ENCODE peak calls at places on chromosomes 1 and 21, in seven cellular contexts. M, Z, S, T, L, A and X are unnamed samples.

GRCh38 chr1:84260852-84261518 is 40.5 kb upstream of the SAMD13 start:
- DNase-seq in M (no peak), Z (no peak), S (no peak), T (no peak), L (no peak), A (no peak), X (no peak)

GRCh38 chr1:154410185-154410827 is 5.2 kb downstream of the IL6R start:
- DNase-seq in M (no peak), Z (no peak), S (no peak), T (no peak), L (no peak), A (no peak), X (peak; percentile 37)

GRCh38 chr1:100353988-100354387 is 1.7 kb downstream of the CDC14A start:
- DNase-seq in M (no peak), Z (peak; percentile 68), S (no peak), T (no peak), L (no peak), A (peak; percentile 47), X (no peak)

GRCh38 chr1:32753532-32754281 is 51.1 kb upstream of the SYNC start:
- DNase-seq in M (peak; percentile 66), Z (peak; percentile 35), S (peak; percentile 69), T (peak; percentile 53), L (peak; percentile 75), A (no peak), X (peak; percentile 78)

GRCh38 chr1:93317207-93317606 is 28.5 kb upstream of the DR1 start:
- DNase-seq in M (no peak), Z (no peak), S (no peak), T (no peak), L (no peak), A (no peak), X (no peak)

GRCh38 chr1:84963021-84963420 is 33.9 kb downstream of the MCOLN2 start:
- DNase-seq in M (no peak), Z (no peak), S (no peak), T (no peak), L (no peak), A (no peak), X (no peak)

GRCh38 chr21:31658053-31658452 is 1.4 kb upstream of the SOD1 start:
- DNase-seq in M (no peak), Z (no peak), S (no peak), T (no peak), L (no peak), A (no peak), X (no peak)

GRCh38 chr1:22210176-22210575 is 67.3 kb upstream of the WNT4 start:
- DNase-seq in M (no peak), Z (no peak), S (no peak), T (no peak), L (no peak), A (no peak), X (peak; percentile 40)

GRCh38 chr1:116195077-116195868 is 84.1 kb downstream of the MAB21L3 start:
- DNase-seq in M (no peak), Z (no peak), S (no peak), T (no peak), L (no peak), A (no peak), X (no peak)

GRCh38 chr1:85321237-85321964 is 45.0 kb upstream of the BCL10 start:
- DNase-seq in M (peak; percentile 43), Z (peak; percentile 83), S (no peak), T (peak; percentile 44), L (no peak), A (no peak), X (no peak)

GRCh38 chr1:55481634-55482033 is 266.5 kb upstream of the USP24 start:
- DNase-seq in M (no peak), Z (peak; percentile 46), S (no peak), T (no peak), L (no peak), A (no peak), X (no peak)

GRCh38 chr1:40381268-40382109 is 8.0 kb downstream of the SMAP2 start:
- DNase-seq in M (no peak), Z (no peak), S (no peak), T (peak; percentile 78), L (peak; percentile 83), A (no peak), X (no peak)

GRCh38 chr1:85200870-85201339 is at the start of gene SYDE2:
- DNase-seq in M (peak; percentile 75), Z (peak; percentile 70), S (peak; percentile 53), T (peak; percentile 76), L (peak; percentile 85), A (peak; percentile 82), X (peak; percentile 71)

GRCh38 chr1:36540056-36540455 is 57.3 kb upstream of the CSF3R start:
- DNase-seq in M (no peak), Z (no peak), S (no peak), T (no peak), L (no peak), A (no peak), X (no peak)

GRCh38 chr1:236067854-236068454 is 3.1 kb upstream of the NID1 start:
- DNase-seq in M (peak; percentile 81), Z (no peak), S (no peak), T (no peak), L (no peak), A (no peak), X (no peak)

GRCh38 chr1:16724718-16725438 is 15.4 kb upstream of the RNU1-4 start:
- DNase-seq in M (no peak), Z (no peak), S (no peak), T (peak; percentile 15), L (no peak), A (no peak), X (peak; percentile 71)

GRCh38 chr1:26282694-26283019 is 2.8 kb downstream of the SH3BGRL3 start:
- DNase-seq in M (no peak), Z (no peak), S (no peak), T (no peak), L (no peak), A (no peak), X (no peak)

GRCh38 chr21:36474591-36474990 is 5.3 kb downstream of the CLDN14 start:
- DNase-seq in M (no peak), Z (no peak), S (no peak), T (no peak), L (no peak), A (no peak), X (no peak)

GRCh38 chr1:32685498-32685897 is 17.1 kb downstream of the SYNC start:
- DNase-seq in M (no peak), Z (no peak), S (no peak), T (no peak), L (no peak), A (no peak), X (no peak)

GRCh38 chr1:165605246-165605645 is 25.8 kb upstream of the MGST3 start:
- DNase-seq in M (no peak), Z (no peak), S (no peak), T (no peak), L (no peak), A (no peak), X (no peak)

GRCh38 chr1:186502087-186502486 is 41.2 kb upstream of the PDC start:
- DNase-seq in M (no peak), Z (peak; percentile 73), S (no peak), T (no peak), L (no peak), A (no peak), X (no peak)

GRCh38 chr1:28339551-28339950 is 10.7 kb downstream of the MED18 start:
- DNase-seq in M (no peak), Z (no peak), S (no peak), T (no peak), L (no peak), A (no peak), X (no peak)

GRCh38 chr21:16908087-16908486 is 604.8 kb upstream of the CXADR start:
- DNase-seq in M (no peak), Z (peak; percentile 62), S (no peak), T (no peak), L (no peak), A (no peak), X (no peak)

GRCh38 chr1:924619-925323 is 1.0 kb downstream of the SAMD11 start:
- DNase-seq in M (no peak), Z (peak; percentile 56), S (no peak), T (no peak), L (no peak), A (no peak), X (no peak)

GRCh38 chr1:214404571-214405213 is 123.7 kb downstream of the SMYD2 start:
- DNase-seq in M (peak; percentile 32), Z (no peak), S (no peak), T (no peak), L (peak; percentile 36), A (no peak), X (no peak)

GRCh38 chr21:40671721-40672120 is 175.2 kb downstream of the DSCAM start:
- DNase-seq in M (no peak), Z (peak; percentile 3), S (no peak), T (no peak), L (no peak), A (no peak), X (no peak)

GRCh38 chr1:3742439-3743298 is 9.6 kb upstream of the CCDC27 start:
- DNase-seq in M (no peak), Z (no peak), S (no peak), T (no peak), L (no peak), A (no peak), X (no peak)

GRCh38 chr1:248590055-248590454 is 7.4 kb downstream of the OR2T10 start:
- DNase-seq in M (no peak), Z (no peak), S (no peak), T (no peak), L (no peak), A (no peak), X (no peak)

GRCh38 chr1:181131255-181131901 is 42.9 kb downstream of the IER5 start:
- DNase-seq in M (no peak), Z (no peak), S (no peak), T (no peak), L (peak; percentile 46), A (no peak), X (no peak)